ENCODE peak calls at places on chromosomes 3 and 15, in seven cellular contexts. One of them, this sample, is unnamed.

GRCh38 chr3:86792316-86792715 is 198.6 kb downstream of the VGLL3 start:
- DNase-seq in NCI-H1694 treated with DMSO at 0.1 percent for 48 hours: no peak
- DNase-seq in LoVo: no peak
- DNase-seq in sigmoid colon: no peak
- DNase-seq in activated CD4-positive, alpha-beta T cell treated with anti-CD3 and anti-CD28 coated beads for 24 hours: no peak
- DNase-seq in PC-9: no peak
- DNase-seq in osteocyte: no peak
- DNase-seq in this sample: no peak

GRCh38 chr3:184248454-184249411 is at the start of gene ALG3:
- DNase-seq in osteocyte: peak
- DNase-seq in NCI-H1694 treated with DMSO at 0.1 percent for 48 hours: peak
- DNase-seq in LoVo: peak
- DNase-seq in sigmoid colon: peak
- DNase-seq in activated CD4-positive, alpha-beta T cell treated with anti-CD3 and anti-CD28 coated beads for 24 hours: peak
- DNase-seq in PC-9: peak
- DNase-seq in this sample: peak

GRCh38 chr3:155391583-155391982 is 98.1 kb upstream of the STRIT1 start:
- DNase-seq in sigmoid colon: peak
- DNase-seq in PC-9: peak
- DNase-seq in activated CD4-positive, alpha-beta T cell treated with anti-CD3 and anti-CD28 coated beads for 24 hours: no peak
- DNase-seq in osteocyte: no peak
- DNase-seq in NCI-H1694 treated with DMSO at 0.1 percent for 48 hours: peak
- DNase-seq in LoVo: peak
- DNase-seq in this sample: peak

GRCh38 chr3:36707623-36708409 is 56.5 kb downstream of the DCLK3 start:
- DNase-seq in NCI-H1694 treated with DMSO at 0.1 percent for 48 hours: no peak
- DNase-seq in PC-9: peak
- DNase-seq in osteocyte: no peak
- DNase-seq in activated CD4-positive, alpha-beta T cell treated with anti-CD3 and anti-CD28 coated beads for 24 hours: no peak
- DNase-seq in sigmoid colon: no peak
- DNase-seq in LoVo: peak
- DNase-seq in this sample: no peak

GRCh38 chr15:74045636-74046274 is 36.6 kb downstream of the GOLGA6A start:
- DNase-seq in sigmoid colon: no peak
- DNase-seq in LoVo: no peak
- DNase-seq in NCI-H1694 treated with DMSO at 0.1 percent for 48 hours: no peak
- DNase-seq in osteocyte: no peak
- DNase-seq in activated CD4-positive, alpha-beta T cell treated with anti-CD3 and anti-CD28 coated beads for 24 hours: no peak
- DNase-seq in PC-9: no peak
- DNase-seq in this sample: no peak

GRCh38 chr3:121985841-121986240 is 36.2 kb downstream of the ILDR1 start:
- DNase-seq in activated CD4-positive, alpha-beta T cell treated with anti-CD3 and anti-CD28 coated beads for 24 hours: no peak
- DNase-seq in LoVo: no peak
- DNase-seq in PC-9: no peak
- DNase-seq in osteocyte: no peak
- DNase-seq in sigmoid colon: no peak
- DNase-seq in NCI-H1694 treated with DMSO at 0.1 percent for 48 hours: no peak
- DNase-seq in this sample: no peak

GRCh38 chr3:139043554-139044365 is 932 bp downstream of the PRR23C start:
- DNase-seq in LoVo: no peak
- DNase-seq in activated CD4-positive, alpha-beta T cell treated with anti-CD3 and anti-CD28 coated beads for 24 hours: no peak
- DNase-seq in sigmoid colon: no peak
- DNase-seq in NCI-H1694 treated with DMSO at 0.1 percent for 48 hours: no peak
- DNase-seq in osteocyte: no peak
- DNase-seq in PC-9: no peak
- DNase-seq in this sample: no peak

GRCh38 chr3:42012935-42013651 is 51.2 kb upstream of the ULK4 start:
- DNase-seq in activated CD4-positive, alpha-beta T cell treated with anti-CD3 and anti-CD28 coated beads for 24 hours: peak
- DNase-seq in sigmoid colon: peak
- DNase-seq in LoVo: peak
- DNase-seq in NCI-H1694 treated with DMSO at 0.1 percent for 48 hours: no peak
- DNase-seq in PC-9: peak
- DNase-seq in osteocyte: peak
- DNase-seq in this sample: peak

GRCh38 chr3:52065264-52065756 is 8.9 kb upstream of the DUSP7 start:
- DNase-seq in PC-9: no peak
- DNase-seq in LoVo: no peak
- DNase-seq in osteocyte: no peak
- DNase-seq in activated CD4-positive, alpha-beta T cell treated with anti-CD3 and anti-CD28 coated beads for 24 hours: no peak
- DNase-seq in NCI-H1694 treated with DMSO at 0.1 percent for 48 hours: no peak
- DNase-seq in sigmoid colon: no peak
- DNase-seq in this sample: no peak

GRCh38 chr15:75098371-75098770 is 75.0 kb downstream of the PPCDC start:
- DNase-seq in osteocyte: peak
- DNase-seq in PC-9: no peak
- DNase-seq in NCI-H1694 treated with DMSO at 0.1 percent for 48 hours: no peak
- DNase-seq in sigmoid colon: no peak
- DNase-seq in LoVo: no peak
- DNase-seq in activated CD4-positive, alpha-beta T cell treated with anti-CD3 and anti-CD28 coated beads for 24 hours: no peak
- DNase-seq in this sample: no peak

GRCh38 chr3:67578416-67578815 is 76.0 kb downstream of the SUCLG2 start:
- DNase-seq in LoVo: no peak
- DNase-seq in sigmoid colon: no peak
- DNase-seq in PC-9: no peak
- DNase-seq in osteocyte: no peak
- DNase-seq in activated CD4-positive, alpha-beta T cell treated with anti-CD3 and anti-CD28 coated beads for 24 hours: no peak
- DNase-seq in NCI-H1694 treated with DMSO at 0.1 percent for 48 hours: no peak
- DNase-seq in this sample: no peak

GRCh38 chr3:37991823-37992222 is 1.2 kb downstream of the VILL start:
- DNase-seq in activated CD4-positive, alpha-beta T cell treated with anti-CD3 and anti-CD28 coated beads for 24 hours: no peak
- DNase-seq in sigmoid colon: peak
- DNase-seq in PC-9: no peak
- DNase-seq in osteocyte: no peak
- DNase-seq in LoVo: no peak
- DNase-seq in NCI-H1694 treated with DMSO at 0.1 percent for 48 hours: no peak
- DNase-seq in this sample: no peak

GRCh38 chr3:15380980-15381890 is 46.1 kb downstream of the METTL6 start:
- DNase-seq in LoVo: no peak
- DNase-seq in activated CD4-positive, alpha-beta T cell treated with anti-CD3 and anti-CD28 coated beads for 24 hours: no peak
- DNase-seq in NCI-H1694 treated with DMSO at 0.1 percent for 48 hours: no peak
- DNase-seq in osteocyte: no peak
- DNase-seq in PC-9: no peak
- DNase-seq in sigmoid colon: no peak
- DNase-seq in this sample: no peak

GRCh38 chr3:31873254-31873653 is 107.8 kb downstream of the OSBPL10 start:
- DNase-seq in PC-9: no peak
- DNase-seq in activated CD4-positive, alpha-beta T cell treated with anti-CD3 and anti-CD28 coated beads for 24 hours: no peak
- DNase-seq in NCI-H1694 treated with DMSO at 0.1 percent for 48 hours: no peak
- DNase-seq in sigmoid colon: no peak
- DNase-seq in osteocyte: no peak
- DNase-seq in LoVo: no peak
- DNase-seq in this sample: no peak

GRCh38 chr15:88904808-88905327 is 8.3 kb downstream of the MFGE8 start:
- DNase-seq in osteocyte: no peak
- DNase-seq in NCI-H1694 treated with DMSO at 0.1 percent for 48 hours: peak
- DNase-seq in PC-9: peak
- DNase-seq in sigmoid colon: peak
- DNase-seq in activated CD4-positive, alpha-beta T cell treated with anti-CD3 and anti-CD28 coated beads for 24 hours: peak
- DNase-seq in LoVo: peak
- DNase-seq in this sample: peak

This sample was measured in Caco-2.